ENCODE peak calls at places on chromosomes 11 and 22, in six cellular contexts. W is WTC11; V is mesothelial cell of epicardium; Y is fibroblast of lung; U is ecto neural progenitor cell; T is activated CD4-positive, alpha-beta T cell treated with anti-CD3 and anti-CD28 coated beads, Interleukin-2, amount 50 U/mL, for 24 hours. L is an unnamed sample.

GRCh38 chr11:10317776-10318526 is 13.1 kb downstream of the ADM start:
- DNase-seq in V (no peak), T (no peak), U (no peak), Y (no peak), W (no peak), L (no peak)

GRCh38 chr11:24502425-24502824 is 5.6 kb downstream of the LUZP2 start:
- DNase-seq in V (no peak), T (no peak), Y (no peak), W (no peak), U (no peak), L (no peak)

GRCh38 chr11:21625982-21626381 is 566.9 kb upstream of the ANO5 start:
- DNase-seq in T (no peak), W (no peak), Y (no peak), V (no peak), U (no peak), L (no peak)

GRCh38 chr11:95849087-95849825 is 59.0 kb downstream of the CEP57 start:
- DNase-seq in V (no peak), W (peak; percentile 30), U (peak; percentile 43), T (no peak), Y (peak; percentile 85), L (peak; percentile 82)

GRCh38 chr11:110468095-110468494 is 38.3 kb downstream of the FDX1 start:
- DNase-seq in V (no peak), W (no peak), T (no peak), U (no peak), Y (no peak), L (no peak)

GRCh38 chr11:11332141-11332710 is 20.8 kb downstream of the CSNK2A3 start:
- DNase-seq in W (no peak), V (no peak), T (no peak), Y (no peak), U (no peak), L (no peak)

GRCh38 chr22:28925916-28926315 is 42.5 kb downstream of the ZNRF3 start:
- DNase-seq in Y (no peak), T (no peak), W (peak; percentile 27), U (no peak), V (no peak), L (no peak)

GRCh38 chr11:134181707-134182106 is 42.1 kb downstream of the NCAPD3 start:
- DNase-seq in Y (peak; percentile 38), W (no peak), U (no peak), T (no peak), V (no peak), L (peak; percentile 45)

GRCh38 chr11:128790200-128790599 is 76.9 kb downstream of the KCNJ1 start:
- DNase-seq in Y (peak; percentile 73), W (no peak), U (no peak), V (peak; percentile 48), T (no peak), L (no peak)

GRCh38 chr11:65078786-65079342 is 5.0 kb downstream of the CDCA5 start:
- DNase-seq in U (no peak), V (no peak), Y (no peak), T (no peak), W (no peak), L (no peak)

GRCh38 chr11:24142062-24142461 is 354.8 kb upstream of the LUZP2 start:
- DNase-seq in V (no peak), T (no peak), Y (no peak), U (no peak), W (no peak), L (no peak)

GRCh38 chr11:38791346-38791961 is 2193.4 kb upstream of the RAG2 start:
- DNase-seq in U (peak; percentile 46), Y (peak; percentile 80), V (no peak), W (no peak), T (no peak), L (peak; percentile 63)

GRCh38 chr11:108965602-108966001 is 300.7 kb downstream of the DDX10 start:
- DNase-seq in W (no peak), U (no peak), V (no peak), T (no peak), Y (peak; percentile 89), L (peak; percentile 79)

GRCh38 chr11:116275634-116276033 is 497.2 kb downstream of the BUD13 start:
- DNase-seq in Y (no peak), U (no peak), V (no peak), T (no peak), W (no peak), L (no peak)

GRCh38 chr11:113613619-113614018 is 92.5 kb downstream of the TMPRSS5 start:
- DNase-seq in W (no peak), Y (no peak), V (no peak), T (no peak), U (no peak), L (no peak)

GRCh38 chr22:19890502-19891349 is 36.1 kb upstream of the GNB1L start:
- DNase-seq in T (no peak), U (no peak), Y (no peak), W (no peak), V (no peak), L (no peak)

GRCh38 chr22:44583076-44583760 is 85.2 kb upstream of the RTL6 start:
- DNase-seq in Y (no peak), W (no peak), T (no peak), U (peak; percentile 32), V (peak; percentile 37), L (no peak)

GRCh38 chr22:30204742-30205111 is 41.8 kb downstream of the LIF start:
- DNase-seq in W (no peak), T (no peak), U (no peak), V (no peak), Y (peak; percentile 91), L (peak; percentile 58)

GRCh38 chr22:41742918-41743317 is 43.6 kb downstream of the MEI1 start:
- DNase-seq in Y (no peak), W (peak; percentile 36), V (no peak), T (no peak), U (no peak), L (no peak)

GRCh38 chr11:69640260-69640994 is 529 bp upstream of the CCND1 start:
- DNase-seq in W (no peak), V (peak; percentile 57), U (peak; percentile 54), T (no peak), Y (peak; percentile 39), L (peak; percentile 63)

GRCh38 chr11:34266090-34266912 is 91.5 kb downstream of the ABTB2 start:
- DNase-seq in Y (peak; percentile 97), U (no peak), V (no peak), W (no peak), T (no peak), L (peak; percentile 77)

GRCh38 chr11:66981976-66982578 is 7.0 kb downstream of the C11orf86 start:
- DNase-seq in T (no peak), W (no peak), U (no peak), Y (peak; percentile 84), V (peak; percentile 69), L (peak; percentile 88)

GRCh38 chr11:46119352-46120216 is 1.7 kb downstream of the PHF21A start:
- DNase-seq in V (peak; percentile 57), T (peak; percentile 10), W (no peak), Y (peak; percentile 82), U (peak; percentile 66), L (peak; percentile 70)

GRCh38 chr11:75142714-75143419 is 8.0 kb upstream of the SLCO2B1 start:
- DNase-seq in W (no peak), Y (peak; percentile 89), V (no peak), U (no peak), T (peak; percentile 20), L (peak; percentile 92)

GRCh38 chr11:59555601-59556114 is 44.3 kb downstream of the OR4D9 start:
- DNase-seq in U (peak; percentile 58), W (no peak), Y (no peak), T (no peak), V (no peak), L (no peak)

GRCh38 chr11:103942646-103943045 is 93.8 kb upstream of the DDI1 start:
- DNase-seq in U (no peak), T (no peak), V (no peak), Y (no peak), W (no peak), L (no peak)

GRCh38 chr11:33994937-33995336 is 56.6 kb upstream of the CAPRIN1 start:
- DNase-seq in U (no peak), W (no peak), T (no peak), V (no peak), Y (no peak), L (no peak)

GRCh38 chr11:121367434-121367833 is 74.9 kb downstream of the SC5D start:
- DNase-seq in W (no peak), U (no peak), Y (peak; percentile 31), T (no peak), V (no peak), L (no peak)

GRCh38 chr22:34105461-34106062 is 185.3 kb upstream of the LARGE1 start:
- DNase-seq in U (peak; percentile 79), V (peak; percentile 66), W (peak; percentile 88), T (no peak), Y (no peak), L (no peak)

GRCh38 chr11:113401718-113402117 is 14.1 kb downstream of the ANKK1 start:
- DNase-seq in U (no peak), Y (no peak), T (no peak), W (no peak), V (no peak), L (peak; percentile 1)

GRCh38 chr11:114399490-114399889 is 821 bp downstream of the C11orf71 start:
- DNase-seq in U (no peak), T (no peak), V (no peak), Y (no peak), W (no peak), L (no peak)

GRCh38 chr11:112156153-112156552 is 7.7 kb downstream of the IL18 start:
- DNase-seq in U (no peak), T (no peak), V (no peak), W (no peak), Y (no peak), L (no peak)

GRCh38 chr11:38598413-38598812 is 2000.4 kb upstream of the RAG2 start:
- DNase-seq in Y (no peak), V (no peak), U (peak; percentile 53), T (no peak), W (no peak), L (no peak)

GRCh38 chr11:71210861-71211260 is 41.5 kb downstream of the SHANK2 start:
- DNase-seq in U (no peak), Y (no peak), T (no peak), V (no peak), W (no peak), L (no peak)

GRCh38 chr22:25067851-25068421 is 115.4 kb downstream of the KIAA1671 start:
- DNase-seq in T (no peak), V (no peak), U (no peak), Y (no peak), W (no peak), L (no peak)

GRCh38 chr11:4514196-4514595 is 30.8 kb upstream of the OR52M1 start:
- DNase-seq in W (no peak), U (no peak), V (no peak), Y (no peak), T (no peak), L (no peak)

GRCh38 chr11:1075341-1075911 is 752 bp downstream of the MUC2 start:
- DNase-seq in U (no peak), T (no peak), Y (no peak), V (no peak), W (no peak), L (no peak)

GRCh38 chr11:121451982-121452608 is at the start of gene SORL1:
- DNase-seq in W (peak; percentile 89), Y (peak; percentile 56), V (peak; percentile 84), T (peak; percentile 54), U (peak; percentile 86), L (no peak)

GRCh38 chr11:13384837-13385417 is 78.1 kb downstream of the BTBD10 start:
- DNase-seq in W (peak; percentile 38), V (no peak), T (no peak), Y (peak; percentile 61), U (no peak), L (peak; percentile 42)

L was measured in HFFc6.